ENCODE peak calls at places on chromosomes 2 and 18, in four cellular contexts. M, D, B and T are unnamed samples.

GRCh38 chr2:150204449-150204848 is 283.0 kb downstream of the RND3 start:
- DNase-seq in D (no peak), B (no peak), M (no peak), T (no peak)

GRCh38 chr2:240920783-240921231 is 14.7 kb downstream of the CROCC2 start:
- DNase-seq in D (no peak), M (peak; percentile 8), B (peak; percentile 47), T (no peak)

GRCh38 chr18:37385846-37386435 is 179.7 kb downstream of the CELF4 start:
- DNase-seq in B (no peak), D (peak; percentile 11), M (no peak), T (no peak)

GRCh38 chr2:240972201-240972600 is 26.2 kb upstream of the SNED1 start:
- DNase-seq in M (no peak), D (no peak), B (no peak), T (no peak)

GRCh38 chr2:82254728-82255127 is 1950.2 kb upstream of the LRRTM1 start:
- DNase-seq in M (no peak), B (no peak), D (no peak), T (no peak)

GRCh38 chr2:159516241-159516758 is 100.0 kb downstream of the BAZ2B start:
- DNase-seq in B (no peak), M (no peak), D (peak; percentile 2), T (peak; percentile 4)

GRCh38 chr2:28068098-28068497 is 177.6 kb downstream of the BABAM2 start:
- DNase-seq in M (no peak), B (no peak), D (no peak), T (no peak)

GRCh38 chr18:46402396-46402795 is 254.6 kb downstream of the LOXHD1 start:
- DNase-seq in B (no peak), M (no peak), D (no peak), T (no peak)

GRCh38 chr2:219460424-219460926 is 25.8 kb downstream of the SPEG start:
- DNase-seq in D (no peak), B (no peak), M (no peak), T (no peak)